ENCODE peak calls at places on chromosomes 7 and 10, in four cellular contexts. P is CD4-positive, alpha-beta T cell; N is fibroblast of lung; D is right atrium auricular region. Z is an unnamed sample.

GRCh38 chr7:102202556-102202955 is 84.1 kb upstream of the SH2B2 start:
- DNase-seq in P (no peak), N (no peak), D (no peak), Z (no peak)

GRCh38 chr10:128063736-128064614 is 62.2 kb downstream of the MKI67 start:
- DNase-seq in P (no peak), N (peak; percentile 11), D (no peak), Z (peak; percentile 61)

GRCh38 chr7:87318741-87319140 is 26.7 kb upstream of the CROT start:
- DNase-seq in P (no peak), N (no peak), D (no peak), Z (no peak)

GRCh38 chr10:507355-507699 is 182.1 kb downstream of the DIP2C start:
- DNase-seq in P (no peak), N (no peak), D (no peak), Z (peak; percentile 42)

GRCh38 chr10:113958631-113959382 is 84.9 kb upstream of the ADRB1 start:
- DNase-seq in P (no peak), N (peak; percentile 95), D (peak; percentile 74), Z (peak; percentile 61)

GRCh38 chr10:58158806-58159205 is 108.9 kb downstream of the IPMK start:
- DNase-seq in P (no peak), N (peak; percentile 61), D (no peak), Z (no peak)

GRCh38 chr10:97197030-97197500 is 11.3 kb upstream of the SLIT1 start:
- DNase-seq in P (no peak), N (no peak), D (no peak), Z (no peak)

GRCh38 chr10:52048051-52048450 is 266.0 kb upstream of the DKK1 start:
- DNase-seq in P (no peak), N (no peak), D (no peak), Z (no peak)

GRCh38 chr7:134920026-134920758 is 66.1 kb upstream of the AGBL3 start:
- DNase-seq in P (no peak), N (peak; percentile 84), D (no peak), Z (no peak)

GRCh38 chr7:157683251-157684156 is 346.7 kb downstream of the DNAJB6 start:
- DNase-seq in P (no peak), N (peak; percentile 8), D (no peak), Z (no peak)

GRCh38 chr7:74097937-74098614 is 14.5 kb downstream of the LIMK1 start:
- DNase-seq in P (no peak), N (peak; percentile 99), D (no peak), Z (peak; percentile 77)

GRCh38 chr7:85185355-85186082 is 1.3 kb downstream of the SEMA3D start:
- DNase-seq in P (no peak), N (peak; percentile 71), D (peak; percentile 76), Z (peak; percentile 58)

GRCh38 chr7:34124765-34125164 is 219.4 kb downstream of the BMPER start:
- DNase-seq in P (no peak), N (no peak), D (no peak), Z (no peak)

GRCh38 chr7:69588773-69589172 is 9.5 kb upstream of the AUTS2 start:
- DNase-seq in P (no peak), N (no peak), D (no peak), Z (no peak)

GRCh38 chr10:24132741-24133140 is 76.2 kb upstream of the KIAA1217 start:
- DNase-seq in P (no peak), N (peak; percentile 46), D (no peak), Z (no peak)

GRCh38 chr7:158369290-158369689 is 218.3 kb downstream of the PTPRN2 start:
- DNase-seq in P (no peak), N (no peak), D (no peak), Z (peak; percentile 22)

DNA sequence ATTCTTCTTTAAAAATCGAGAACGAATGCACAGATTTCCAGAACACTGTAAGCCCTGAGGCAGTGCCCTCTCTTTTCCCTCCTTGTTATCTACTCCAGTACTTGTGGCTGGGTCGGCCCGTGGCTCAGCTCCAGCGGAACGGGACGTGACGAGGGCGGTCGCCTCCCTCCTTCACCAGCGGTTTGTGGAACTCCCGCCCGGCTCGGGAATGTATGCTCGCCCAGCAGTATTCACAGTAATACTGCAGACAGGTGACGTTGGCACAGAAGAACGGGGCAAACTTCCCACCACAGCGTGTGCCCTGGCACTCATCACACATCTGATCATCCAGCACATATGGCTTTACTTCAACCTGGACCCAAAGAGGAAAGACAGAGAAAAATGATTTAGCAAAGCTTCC is 128.5 kb downstream of the BTAF1 start:
- DNase-seq in P (no peak), N (no peak), D (no peak), Z (no peak)
- H3K27ac ChIP-seq in P (no peak overlapping the region), N (no peak overlapping the region), D (peak overlapping the region; percentile 20), Z (no peak overlapping the region)

DNA sequence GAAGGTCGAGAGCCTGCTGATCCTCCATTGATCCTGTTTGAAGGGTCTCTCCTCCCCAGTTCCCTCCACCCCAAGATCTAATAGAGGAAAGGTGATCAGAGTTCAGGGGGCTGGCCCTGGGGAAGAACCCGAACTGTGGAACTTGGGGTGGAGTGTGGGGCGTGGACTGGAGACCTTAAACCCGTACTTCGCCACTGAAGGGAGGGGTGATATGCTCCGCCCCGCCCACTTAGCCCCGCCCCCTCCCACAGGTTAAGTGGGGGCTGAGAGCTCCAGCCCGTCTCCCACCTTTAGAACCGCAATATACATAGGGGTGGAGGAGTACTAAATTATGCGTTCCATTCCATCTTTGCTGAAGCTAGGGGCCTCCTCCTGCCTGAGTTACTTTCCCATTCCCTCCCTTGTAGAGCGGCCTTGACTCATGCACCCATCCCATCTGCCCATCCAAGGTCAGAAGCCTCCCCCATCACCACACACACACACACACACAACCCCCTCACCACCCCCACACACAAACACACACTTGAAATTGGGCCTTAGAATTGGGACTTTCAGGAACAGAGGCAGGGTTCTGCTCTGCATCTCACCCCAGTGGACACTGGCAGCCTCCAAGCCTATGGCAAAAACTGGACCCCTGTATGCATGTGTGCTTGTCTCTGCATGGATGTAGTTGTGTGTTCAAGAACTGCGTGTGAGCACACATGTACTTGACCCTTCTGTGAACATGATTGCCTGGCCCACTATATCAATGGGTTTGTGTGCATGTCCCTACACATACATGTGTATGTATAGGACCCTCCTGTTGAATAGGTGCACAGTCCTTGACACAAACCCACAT is 991 bp downstream of the SEMA4G start:
- DNase-seq in P (no peak), N (no peak), D (peak; percentile 46), Z (peak; percentile 20)
- H3K27ac ChIP-seq in P (no peak overlapping the region), N (no peak overlapping the region), D (no peak overlapping the region), Z (no peak overlapping the region)

DNA sequence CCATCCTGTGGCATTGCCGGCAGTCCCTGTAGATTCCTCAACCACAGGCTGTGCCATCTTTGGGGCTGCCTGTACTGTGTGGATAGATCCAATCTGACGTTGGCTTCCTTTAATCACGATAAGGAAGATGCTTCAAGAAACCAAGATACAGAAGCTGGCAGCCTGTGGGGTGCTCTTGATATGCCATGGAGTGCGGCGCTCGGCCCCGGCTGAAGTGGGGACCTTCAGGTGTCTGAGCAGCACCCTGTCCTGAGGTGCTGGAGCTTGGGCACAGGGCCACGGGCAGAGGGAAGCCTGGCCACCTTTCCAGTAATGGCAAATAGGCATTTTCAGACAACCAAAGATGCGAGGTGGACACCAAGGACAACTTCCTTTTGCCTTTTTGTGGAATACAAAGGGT is 139.5 kb downstream of the ACTR3B start:
- DNase-seq in P (no peak), N (no peak), D (no peak), Z (no peak)
- H3K27ac ChIP-seq in P (no peak overlapping the region), N (no peak overlapping the region), D (peak overlapping the region; percentile 53), Z (peak overlapping the region; percentile 25)

GRCh38 chr10:92757720-92758119 is 68.0 kb downstream of the HHEX start:
- DNase-seq in P (no peak), N (no peak), D (no peak), Z (no peak)
- H3K27ac ChIP-seq in P (no peak overlapping the region), N (no peak overlapping the region), D (peak overlapping the region; percentile 84), Z (peak overlapping the region; percentile 81)

DNA sequence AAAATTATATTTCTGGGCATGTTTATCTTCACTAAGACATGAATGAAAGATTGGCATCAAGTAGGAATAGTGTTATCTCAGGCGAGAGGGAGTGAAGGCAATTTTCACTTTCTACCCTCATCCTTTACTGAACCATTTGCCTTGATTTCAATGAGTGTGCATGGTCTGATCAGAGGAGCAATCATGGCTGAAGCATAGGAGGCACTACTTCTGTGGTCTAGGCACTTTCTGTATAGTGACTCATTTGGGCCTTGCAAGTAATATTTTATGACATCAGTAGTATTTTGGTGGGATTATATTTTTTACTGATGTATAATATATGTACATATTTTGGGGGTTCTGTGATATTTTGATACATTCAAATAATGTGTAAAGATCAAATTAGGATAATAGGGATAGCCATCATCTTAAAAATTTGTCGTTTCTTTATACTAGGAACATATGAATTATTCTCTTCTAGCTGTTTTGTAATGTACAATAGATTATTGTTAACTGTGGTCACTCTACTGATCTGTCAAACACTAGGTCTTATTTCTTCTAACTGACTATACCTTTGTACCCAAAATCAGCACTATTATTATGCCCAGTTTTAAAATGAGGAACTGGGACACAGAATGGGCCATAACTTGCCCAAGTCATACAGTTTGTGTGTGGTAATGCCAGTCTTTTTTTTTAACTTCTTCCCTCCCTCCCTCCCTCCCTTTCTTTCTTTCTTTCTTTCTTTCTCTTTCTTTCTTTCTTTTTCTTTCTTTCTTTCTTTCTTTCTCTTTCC is 101.9 kb downstream of the RAB11FIP2 start:
- DNase-seq in P (no peak), N (no peak), D (no peak), Z (no peak)
- H3K27ac ChIP-seq in P (no peak overlapping the region), N (no peak overlapping the region), D (no peak overlapping the region), Z (no peak overlapping the region)

GRCh38 chr10:95416973-95417372 is 126.2 kb upstream of the PDLIM1 start:
- DNase-seq in P (no peak), N (no peak), D (no peak), Z (no peak)
- H3K27ac ChIP-seq in P (no peak overlapping the region), N (no peak overlapping the region), D (peak overlapping the region; percentile 99), Z (peak overlapping the region; percentile 96)

GRCh38 chr10:79241629-79241989 is 105.7 kb upstream of the PPIF start:
- DNase-seq in P (no peak), N (no peak), D (no peak), Z (no peak)

GRCh38 chr10:79238606-79239005 is 108.7 kb upstream of the PPIF start:
- DNase-seq in P (no peak), N (peak; percentile 68), D (no peak), Z (no peak)

GRCh38 chr10:79239930-79240713 is 107.1 kb upstream of the PPIF start:
- DNase-seq in P (no peak), N (peak; percentile 86), D (no peak), Z (no peak)

GRCh38 chr10:79237801-79238520 is 109.3 kb upstream of the PPIF start:
- DNase-seq in P (no peak), N (no peak), D (no peak), Z (no peak)

GRCh38 chr10:79239275-79239779 is 107.9 kb upstream of the PPIF start:
- DNase-seq in P (no peak), N (peak; percentile 76), D (peak; percentile 77), Z (peak; percentile 55)
- H3K27ac ChIP-seq in P (no peak overlapping the region), N (no peak overlapping the region), D (peak overlapping the region; percentile 6), Z (peak overlapping the region; percentile 69)

GRCh38 chr10:125014984-125015944 is 73.3 kb downstream of the ZRANB1 start:
- DNase-seq in P (no peak), N (no peak), D (no peak), Z (no peak)
- H3K27ac ChIP-seq in P (no peak overlapping the region), N (peak overlapping the region; percentile 60), D (peak overlapping the region; percentile 82), Z (peak overlapping the region; percentile 79)